ENCODE peak calls at places on chromosomes 5 and 9, in five cellular contexts. J, N, G, I and T are unnamed samples.
A peak's percentile ranks its signal among the peaks of the same experiment; 100 is the strongest.

GRCh38 chr5:28523416-28523815 is 1485.0 kb upstream of the CDH9 start:
- DNase-seq in J (no peak), N (no peak), G (no peak), I (no peak), T (no peak)

GRCh38 chr5:80114856-80115255 is 79.7 kb downstream of the THBS4 start:
- DNase-seq in N (no peak), G (no peak), J (no peak), I (no peak), T (no peak)

GRCh38 chr9:36922548-36922947 is 111.5 kb downstream of the PAX5 start:
- DNase-seq in J (no peak), G (no peak), N (no peak), I (no peak), T (no peak)

GRCh38 chr5:175378444-175379028 is 65.4 kb downstream of the DRD1 start:
- DNase-seq in G (peak; percentile 1), J (peak; percentile 85), N (no peak), I (no peak), T (no peak)

GRCh38 chr9:114825126-114825525 is 19.3 kb upstream of the TNFSF15 start:
- DNase-seq in G (no peak), J (no peak), N (no peak), I (no peak), T (no peak)

GRCh38 chr9:108142142-108142503 is 652.6 kb upstream of the KLF4 start:
- DNase-seq in J (no peak), N (no peak), I (no peak), G (peak; percentile 3), T (no peak)

GRCh38 chr5:72145351-72145750 is 38.1 kb downstream of the MAP1B start:
- DNase-seq in N (no peak), J (no peak), I (no peak), G (no peak), T (no peak)

GRCh38 chr5:141491323-141492167 is 2.7 kb downstream of the PCDHGC5 start:
- DNase-seq in G (no peak), J (no peak), I (no peak), N (no peak), T (no peak)

GRCh38 chr5:95591490-95591901 is 28.4 kb upstream of the GPR150 start:
- DNase-seq in J (peak; percentile 91), I (no peak), N (no peak), G (peak; percentile 88), T (no peak)

GRCh38 chr5:155260798-155261197 is 247.2 kb downstream of the KIF4B start:
- DNase-seq in J (no peak), N (peak; percentile 26), I (peak; percentile 51), G (no peak), T (no peak)

GRCh38 chr5:172503925-172504730 is 49.8 kb upstream of the SH3PXD2B start:
- DNase-seq in N (no peak), I (peak; percentile 34), J (no peak), G (no peak), T (no peak)

GRCh38 chr5:80481019-80481893 is 6.6 kb upstream of the FAM151B start:
- DNase-seq in J (peak; percentile 60), N (no peak), I (no peak), G (peak; percentile 64), T (peak; percentile 30)

GRCh38 chr5:143386725-143387124 is 16.8 kb downstream of the NR3C1 start:
- DNase-seq in I (no peak), J (peak; percentile 70), N (no peak), G (no peak), T (no peak)

GRCh38 chr5:143341807-143342570 is 61.5 kb downstream of the NR3C1 start:
- DNase-seq in I (no peak), G (peak; percentile 45), N (no peak), J (peak; percentile 84), T (no peak)

GRCh38 chr9:71490810-71491209 is 277.5 kb downstream of the CEMIP2 start:
- DNase-seq in G (no peak), I (no peak), N (no peak), J (no peak), T (peak; percentile 32)

GRCh38 chr5:42840279-42840678 is 28.6 kb upstream of the SELENOP start:
- DNase-seq in N (no peak), J (peak; percentile 58), I (no peak), G (peak; percentile 72), T (no peak)

GRCh38 chr9:117672397-117672796 is 31.8 kb upstream of the TLR4 start:
- DNase-seq in G (no peak), J (no peak), N (no peak), I (no peak), T (no peak)

GRCh38 chr9:120755044-120755443 is 38.2 kb downstream of the FBXW2 start:
- DNase-seq in J (no peak), I (no peak), G (no peak), N (no peak), T (no peak)

GRCh38 chr5:150163547-150164059 is 3.0 kb upstream of the CDX1 start:
- DNase-seq in G (no peak), J (no peak), I (no peak), N (no peak), T (no peak)

GRCh38 chr9:70257512-70257911 is 1.3 kb upstream of the SMC5 start:
- DNase-seq in J (no peak), N (no peak), I (no peak), G (peak; percentile 23), T (no peak)

GRCh38 chr9:115367780-115368179 is 249.8 kb upstream of the TNC start:
- DNase-seq in I (no peak), G (peak; percentile 56), J (peak; percentile 76), N (no peak), T (peak; percentile 29)

GRCh38 chr5:138037907-138038633 is 5.2 kb upstream of the FAM13B start:
- DNase-seq in I (no peak), N (no peak), G (no peak), J (no peak), T (no peak)

GRCh38 chr9:26261503-26262330 is 583.5 kb upstream of the TUSC1 start:
- DNase-seq in J (peak; percentile 87), G (peak; percentile 89), N (no peak), I (no peak), T (peak; percentile 82)

GRCh38 chr9:96496368-96497116 is 46.6 kb downstream of the HABP4 start:
- DNase-seq in J (no peak), N (no peak), I (no peak), G (no peak), T (no peak)

DNA sequence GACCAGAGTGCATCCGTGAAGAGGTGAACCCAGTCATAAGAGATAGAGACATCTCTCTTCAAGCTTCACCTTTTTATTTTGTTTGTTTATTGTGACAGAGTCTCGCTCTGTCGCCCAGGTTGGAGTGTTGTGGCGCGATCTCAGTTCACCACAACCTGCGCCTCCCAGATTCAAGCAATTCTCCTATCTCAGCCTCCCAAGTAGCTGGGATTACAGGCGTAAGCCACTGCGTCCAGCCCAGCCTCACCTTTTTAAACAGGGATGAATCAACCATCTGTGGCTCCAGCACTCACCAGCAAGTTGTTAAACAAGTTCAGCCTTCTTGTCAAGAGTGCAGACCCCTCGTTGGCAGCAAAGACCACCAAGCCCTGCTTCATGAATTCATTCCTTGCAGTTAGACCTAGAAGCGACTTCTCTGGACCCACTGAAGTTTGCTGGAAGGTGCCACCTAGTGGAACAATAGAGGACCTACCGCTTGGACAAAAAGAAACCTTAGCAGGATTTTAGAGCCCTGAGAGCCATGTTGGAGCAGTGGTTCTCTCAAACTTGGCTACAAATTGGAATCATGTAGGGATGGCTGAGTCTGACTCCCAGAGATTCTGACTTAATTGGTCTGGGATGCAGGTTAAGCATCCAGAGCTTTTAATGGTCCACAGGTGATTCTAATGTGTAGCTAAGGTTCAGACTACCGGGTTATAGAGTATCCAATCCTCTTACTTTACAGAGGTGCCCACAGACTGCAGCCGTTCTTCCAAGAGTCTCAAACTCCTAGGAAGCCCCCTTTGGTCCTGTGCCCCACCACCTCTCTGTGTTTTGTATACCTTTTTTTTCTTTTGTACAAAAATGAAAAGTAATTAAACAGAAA is 10.5 kb upstream of the GALNT10 start:
- DNase-seq in I (no peak), G (peak; percentile 68), N (peak; percentile 42), J (peak; percentile 67), T (peak; percentile 81)
- H3K4me3 ChIP-seq in I (no peak overlapping the region), G (no peak overlapping the region), N (no peak overlapping the region), J (no peak overlapping the region), T (no peak overlapping the region)

DNA sequence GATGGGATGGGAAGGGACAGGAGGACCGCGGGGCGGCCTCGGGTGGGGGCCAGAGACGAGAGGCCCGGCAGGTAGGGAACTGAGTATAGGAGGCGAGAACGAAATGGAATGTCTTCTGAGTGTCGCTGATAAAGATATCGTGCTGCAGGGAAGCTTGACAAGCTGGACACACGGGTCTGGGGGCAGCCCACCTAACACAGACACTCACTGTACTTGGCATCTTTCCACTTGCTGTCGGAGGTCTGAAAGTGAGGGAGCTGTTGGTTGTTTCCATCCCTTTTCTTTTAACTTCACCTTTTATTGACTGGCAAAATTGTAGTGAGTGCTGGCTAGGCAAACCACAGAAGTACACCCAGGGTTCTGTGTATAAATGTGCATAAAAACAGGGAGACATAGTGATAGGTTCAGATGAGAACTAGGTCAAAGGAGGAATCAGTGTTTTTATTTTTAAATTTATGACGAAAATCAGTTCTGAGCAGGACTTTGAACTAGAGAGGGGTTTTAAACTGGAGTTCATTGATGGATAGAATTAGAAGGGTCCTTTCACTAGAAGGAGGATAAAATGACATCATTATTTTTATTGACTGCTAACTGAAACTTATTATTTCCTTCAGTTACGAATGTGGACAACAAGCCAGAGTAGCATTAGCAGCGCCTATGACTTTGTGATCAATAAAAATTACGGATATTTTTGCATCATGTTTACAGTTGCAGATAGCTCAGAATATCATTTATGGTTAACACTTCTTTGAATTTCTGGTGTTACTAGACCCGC is 778 bp downstream of the GAPVD1 start:
- DNase-seq in N (no peak), I (no peak), G (no peak), J (no peak), T (no peak)
- H3K14ac ChIP-seq in N (peak overlapping the region; percentile 97), I (no peak overlapping the region), G (no peak overlapping the region), J (peak overlapping the region; percentile 98), T (peak overlapping the region; percentile 86)

GRCh38 chr9:131407717-131408195 is 13.9 kb downstream of the PRRC2B start:
- DNase-seq in J (no peak), G (peak; percentile 35), N (no peak), I (peak; percentile 65), T (peak; percentile 33)

GRCh38 chr9:131405429-131405828 is 11.5 kb downstream of the PRRC2B start:
- DNase-seq in N (no peak), G (no peak), I (peak; percentile 70), J (peak; percentile 75), T (no peak)

GRCh38 chr9:131404987-131405386 is 11.1 kb downstream of the PRRC2B start:
- DNase-seq in N (no peak), G (no peak), J (no peak), I (no peak), T (no peak)

GRCh38 chr9:131405858-131406566 is 12.1 kb downstream of the PRRC2B start:
- DNase-seq in I (peak; percentile 51), J (no peak), G (no peak), N (no peak), T (no peak)

GRCh38 chr9:131406567-131407436 is 12.9 kb downstream of the PRRC2B start:
- DNase-seq in J (no peak), N (no peak), G (peak; percentile 58), I (no peak), T (peak; percentile 30)
- H3K23ac ChIP-seq in J (peak overlapping the region; percentile 14), N (no peak overlapping the region), G (no peak overlapping the region), I (no peak overlapping the region), T (no peak overlapping the region)

DNA sequence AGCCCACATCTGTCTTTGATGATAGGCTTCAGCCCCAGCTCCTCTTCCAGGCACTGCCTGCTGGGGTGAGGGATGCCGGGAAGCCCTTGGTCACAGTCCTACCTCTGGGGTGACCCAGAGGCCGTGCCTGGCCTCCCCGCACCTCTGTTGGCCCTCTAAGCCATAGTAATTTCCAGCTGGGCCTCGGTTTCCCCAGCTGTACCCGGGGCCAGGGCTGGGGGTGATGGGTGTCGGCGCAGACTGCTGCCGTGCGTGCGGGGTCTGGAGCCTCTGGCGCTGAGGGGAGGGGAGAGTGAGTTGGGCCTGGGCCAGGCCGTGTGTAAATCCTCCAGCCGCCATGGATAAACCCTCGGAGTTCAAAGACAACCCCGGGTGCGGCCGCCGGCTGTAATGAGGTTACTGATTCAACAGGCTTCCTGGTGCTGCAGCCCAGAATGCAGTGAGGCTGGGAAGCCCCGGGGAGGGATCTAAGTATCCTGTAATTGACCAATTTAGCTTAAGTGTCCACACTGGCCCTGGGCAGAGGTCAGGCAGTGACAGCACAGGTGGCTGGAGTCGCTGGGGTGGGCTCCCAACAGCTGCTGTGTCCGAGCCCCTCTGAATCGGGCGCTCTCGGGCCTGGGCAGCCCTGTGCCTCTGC is 7.1 kb downstream of the RXRA start:
- DNase-seq in N (no peak), G (no peak), J (no peak), I (no peak), T (no peak)
- H3K4me3 ChIP-seq in N (no peak overlapping the region), G (no peak overlapping the region), J (no peak overlapping the region), I (no peak overlapping the region), T (no peak overlapping the region)